ENCODE peak calls at places on chromosomes 3 and 15, in five cellular contexts. One of them, this sample, is unnamed.

GRCh38 chr15:84979651-84980050 is 2.0 kb upstream of the PDE8A start:
- DNase-seq in activated CD4-positive, alpha-beta memory T cell treated with anti-CD3 and anti-CD28 coated beads for 36 hours: no peak
- DNase-seq in activated CD4-positive, CD25-positive, alpha-beta regulatory T cell: no peak
- DNase-seq in activated T-cell treated with anti-CD3 and anti-CD28 coated beads, Interleukin-2, amount 50 U/mL, for 72 hours: no peak
- DNase-seq in sigmoid colon: no peak
- DNase-seq in this sample: no peak

GRCh38 chr3:173429076-173429475 is 31.5 kb downstream of the NLGN1 start:
- DNase-seq in activated CD4-positive, alpha-beta memory T cell treated with anti-CD3 and anti-CD28 coated beads for 36 hours: no peak
- DNase-seq in activated CD4-positive, CD25-positive, alpha-beta regulatory T cell: no peak
- DNase-seq in activated T-cell treated with anti-CD3 and anti-CD28 coated beads, Interleukin-2, amount 50 U/mL, for 72 hours: no peak
- DNase-seq in sigmoid colon: no peak
- DNase-seq in this sample: no peak

GRCh38 chr3:48128779-48129178 is 59.4 kb downstream of the CDC25A start:
- DNase-seq in activated CD4-positive, alpha-beta memory T cell treated with anti-CD3 and anti-CD28 coated beads for 36 hours: no peak
- DNase-seq in activated CD4-positive, CD25-positive, alpha-beta regulatory T cell: no peak
- DNase-seq in activated T-cell treated with anti-CD3 and anti-CD28 coated beads, Interleukin-2, amount 50 U/mL, for 72 hours: no peak
- DNase-seq in sigmoid colon: no peak
- DNase-seq in this sample: no peak

GRCh38 chr3:152554980-152555379 is 280.0 kb upstream of the P2RY1 start:
- DNase-seq in activated CD4-positive, alpha-beta memory T cell treated with anti-CD3 and anti-CD28 coated beads for 36 hours: no peak
- DNase-seq in activated CD4-positive, CD25-positive, alpha-beta regulatory T cell: no peak
- DNase-seq in activated T-cell treated with anti-CD3 and anti-CD28 coated beads, Interleukin-2, amount 50 U/mL, for 72 hours: no peak
- DNase-seq in sigmoid colon: no peak
- DNase-seq in this sample: no peak

GRCh38 chr3:172002512-172003078 is 36.8 kb upstream of the FNDC3B start:
- DNase-seq in activated CD4-positive, alpha-beta memory T cell treated with anti-CD3 and anti-CD28 coated beads for 36 hours: no peak
- DNase-seq in activated CD4-positive, CD25-positive, alpha-beta regulatory T cell: no peak
- DNase-seq in activated T-cell treated with anti-CD3 and anti-CD28 coated beads, Interleukin-2, amount 50 U/mL, for 72 hours: no peak
- DNase-seq in sigmoid colon: no peak
- DNase-seq in this sample: no peak

GRCh38 chr3:196237203-196237602 is 20.9 kb downstream of the SLC51A start:
- DNase-seq in activated CD4-positive, alpha-beta memory T cell treated with anti-CD3 and anti-CD28 coated beads for 36 hours: no peak
- DNase-seq in activated CD4-positive, CD25-positive, alpha-beta regulatory T cell: no peak
- DNase-seq in activated T-cell treated with anti-CD3 and anti-CD28 coated beads, Interleukin-2, amount 50 U/mL, for 72 hours: no peak
- DNase-seq in sigmoid colon: no peak
- DNase-seq in this sample: no peak

GRCh38 chr3:119636194-119636593 is 24.2 kb downstream of the POPDC2 start:
- DNase-seq in activated CD4-positive, alpha-beta memory T cell treated with anti-CD3 and anti-CD28 coated beads for 36 hours: no peak
- DNase-seq in activated CD4-positive, CD25-positive, alpha-beta regulatory T cell: no peak
- DNase-seq in activated T-cell treated with anti-CD3 and anti-CD28 coated beads, Interleukin-2, amount 50 U/mL, for 72 hours: no peak
- DNase-seq in sigmoid colon: no peak
- DNase-seq in this sample: no peak

GRCh38 chr3:123735456-123735855 is 148.7 kb downstream of the MYLK start:
- DNase-seq in activated CD4-positive, alpha-beta memory T cell treated with anti-CD3 and anti-CD28 coated beads for 36 hours: no peak
- DNase-seq in activated CD4-positive, CD25-positive, alpha-beta regulatory T cell: no peak
- DNase-seq in activated T-cell treated with anti-CD3 and anti-CD28 coated beads, Interleukin-2, amount 50 U/mL, for 72 hours: no peak
- DNase-seq in sigmoid colon: no peak
- DNase-seq in this sample: no peak

GRCh38 chr3:46881819-46882376 is 4.4 kb downstream of the PTH1R start:
- DNase-seq in activated CD4-positive, alpha-beta memory T cell treated with anti-CD3 and anti-CD28 coated beads for 36 hours: peak; percentile 29
- DNase-seq in activated CD4-positive, CD25-positive, alpha-beta regulatory T cell: no peak
- DNase-seq in activated T-cell treated with anti-CD3 and anti-CD28 coated beads, Interleukin-2, amount 50 U/mL, for 72 hours: peak; percentile 28
- DNase-seq in sigmoid colon: peak; percentile 84
- DNase-seq in this sample: peak; percentile 83

GRCh38 chr3:171901615-171902312 is 58.6 kb downstream of the TMEM212 start:
- DNase-seq in activated CD4-positive, alpha-beta memory T cell treated with anti-CD3 and anti-CD28 coated beads for 36 hours: no peak
- DNase-seq in activated CD4-positive, CD25-positive, alpha-beta regulatory T cell: no peak
- DNase-seq in activated T-cell treated with anti-CD3 and anti-CD28 coated beads, Interleukin-2, amount 50 U/mL, for 72 hours: no peak
- DNase-seq in sigmoid colon: no peak
- DNase-seq in this sample: no peak

GRCh38 chr15:86855307-86855706 is 775.6 kb downstream of the AGBL1 start:
- DNase-seq in activated CD4-positive, alpha-beta memory T cell treated with anti-CD3 and anti-CD28 coated beads for 36 hours: no peak
- DNase-seq in activated CD4-positive, CD25-positive, alpha-beta regulatory T cell: no peak
- DNase-seq in activated T-cell treated with anti-CD3 and anti-CD28 coated beads, Interleukin-2, amount 50 U/mL, for 72 hours: no peak
- DNase-seq in sigmoid colon: no peak
- DNase-seq in this sample: peak; percentile 30

GRCh38 chr3:178127221-178127620 is 409.0 kb upstream of the KCNMB2 start:
- DNase-seq in activated CD4-positive, alpha-beta memory T cell treated with anti-CD3 and anti-CD28 coated beads for 36 hours: no peak
- DNase-seq in activated CD4-positive, CD25-positive, alpha-beta regulatory T cell: no peak
- DNase-seq in activated T-cell treated with anti-CD3 and anti-CD28 coated beads, Interleukin-2, amount 50 U/mL, for 72 hours: no peak
- DNase-seq in sigmoid colon: no peak
- DNase-seq in this sample: no peak

GRCh38 chr15:73755481-73755880 is 2.3 kb upstream of the INSYN1 start:
- DNase-seq in activated CD4-positive, alpha-beta memory T cell treated with anti-CD3 and anti-CD28 coated beads for 36 hours: no peak
- DNase-seq in activated CD4-positive, CD25-positive, alpha-beta regulatory T cell: no peak
- DNase-seq in activated T-cell treated with anti-CD3 and anti-CD28 coated beads, Interleukin-2, amount 50 U/mL, for 72 hours: no peak
- DNase-seq in sigmoid colon: no peak
- DNase-seq in this sample: peak; percentile 71

GRCh38 chr3:100869787-100870186 is 123.4 kb downstream of the ABI3BP start:
- DNase-seq in activated CD4-positive, alpha-beta memory T cell treated with anti-CD3 and anti-CD28 coated beads for 36 hours: no peak
- DNase-seq in activated CD4-positive, CD25-positive, alpha-beta regulatory T cell: no peak
- DNase-seq in activated T-cell treated with anti-CD3 and anti-CD28 coated beads, Interleukin-2, amount 50 U/mL, for 72 hours: no peak
- DNase-seq in sigmoid colon: no peak
- DNase-seq in this sample: no peak

GRCh38 chr3:72418149-72418686 is 430.0 kb downstream of the SHQ1 start:
- DNase-seq in activated CD4-positive, alpha-beta memory T cell treated with anti-CD3 and anti-CD28 coated beads for 36 hours: no peak
- DNase-seq in activated CD4-positive, CD25-positive, alpha-beta regulatory T cell: no peak
- DNase-seq in activated T-cell treated with anti-CD3 and anti-CD28 coated beads, Interleukin-2, amount 50 U/mL, for 72 hours: no peak
- DNase-seq in sigmoid colon: no peak
- DNase-seq in this sample: no peak

GRCh38 chr15:36468746-36469145 is 110.7 kb upstream of the CDIN1 start:
- DNase-seq in activated CD4-positive, alpha-beta memory T cell treated with anti-CD3 and anti-CD28 coated beads for 36 hours: no peak
- DNase-seq in activated CD4-positive, CD25-positive, alpha-beta regulatory T cell: no peak
- DNase-seq in activated T-cell treated with anti-CD3 and anti-CD28 coated beads, Interleukin-2, amount 50 U/mL, for 72 hours: no peak
- DNase-seq in sigmoid colon: no peak
- DNase-seq in this sample: no peak

GRCh38 chr3:127448161-127448561 is 142.4 kb downstream of the TPRA1 start:
- DNase-seq in activated CD4-positive, alpha-beta memory T cell treated with anti-CD3 and anti-CD28 coated beads for 36 hours: no peak
- DNase-seq in activated CD4-positive, CD25-positive, alpha-beta regulatory T cell: no peak
- DNase-seq in activated T-cell treated with anti-CD3 and anti-CD28 coated beads, Interleukin-2, amount 50 U/mL, for 72 hours: no peak
- DNase-seq in sigmoid colon: peak; percentile 13
- DNase-seq in this sample: peak; percentile 52

GRCh38 chr15:41445399-41445798 is 28.5 kb downstream of the RTF1 start:
- DNase-seq in activated CD4-positive, alpha-beta memory T cell treated with anti-CD3 and anti-CD28 coated beads for 36 hours: no peak
- DNase-seq in activated CD4-positive, CD25-positive, alpha-beta regulatory T cell: no peak
- DNase-seq in activated T-cell treated with anti-CD3 and anti-CD28 coated beads, Interleukin-2, amount 50 U/mL, for 72 hours: no peak
- DNase-seq in sigmoid colon: no peak
- DNase-seq in this sample: no peak

GRCh38 chr3:71511037-71511436 is 72.5 kb downstream of the FOXP1 start:
- DNase-seq in activated CD4-positive, alpha-beta memory T cell treated with anti-CD3 and anti-CD28 coated beads for 36 hours: no peak
- DNase-seq in activated CD4-positive, CD25-positive, alpha-beta regulatory T cell: no peak
- DNase-seq in activated T-cell treated with anti-CD3 and anti-CD28 coated beads, Interleukin-2, amount 50 U/mL, for 72 hours: no peak
- DNase-seq in sigmoid colon: no peak
- DNase-seq in this sample: no peak

GRCh38 chr3:110314512-110315114 is 757.0 kb upstream of the NECTIN3 start:
- DNase-seq in activated CD4-positive, alpha-beta memory T cell treated with anti-CD3 and anti-CD28 coated beads for 36 hours: peak; percentile 53
- DNase-seq in activated CD4-positive, CD25-positive, alpha-beta regulatory T cell: peak; percentile 7
- DNase-seq in activated T-cell treated with anti-CD3 and anti-CD28 coated beads, Interleukin-2, amount 50 U/mL, for 72 hours: peak; percentile 57
- DNase-seq in sigmoid colon: no peak
- DNase-seq in this sample: peak; percentile 37

This sample was measured in SK-N-SH.